ENCODE peak calls at places on chromosomes 12 and 14, in four cellular contexts. One of them, this sample, is unnamed.

GRCh38 chr14:89730692-89731091 is 223.8 kb downstream of the EFCAB11 start:
- DNase-seq in ovary: no peak
- DNase-seq in activated effector memory CD4-positive, alpha-beta T cell treated with Interleukin-2 at 50 U/mL for 16 hours: no peak
- DNase-seq in endothelial cell: no peak
- DNase-seq in this sample: no peak

GRCh38 chr14:99522457-99522891 is 41.3 kb downstream of the CCNK start:
- DNase-seq in endothelial cell: no peak
- DNase-seq in ovary: peak
- DNase-seq in activated effector memory CD4-positive, alpha-beta T cell treated with Interleukin-2 at 50 U/mL for 16 hours: no peak
- DNase-seq in this sample: no peak

GRCh38 chr14:32657081-32657480 is 281.6 kb upstream of the NPAS3 start:
- DNase-seq in activated effector memory CD4-positive, alpha-beta T cell treated with Interleukin-2 at 50 U/mL for 16 hours: no peak
- DNase-seq in ovary: no peak
- DNase-seq in endothelial cell: no peak
- DNase-seq in this sample: no peak

GRCh38 chr12:49553512-49554088 is 14.3 kb downstream of the MCRS1 start:
- DNase-seq in endothelial cell: no peak
- DNase-seq in ovary: no peak
- DNase-seq in activated effector memory CD4-positive, alpha-beta T cell treated with Interleukin-2 at 50 U/mL for 16 hours: no peak
- DNase-seq in this sample: no peak

GRCh38 chr14:81550001-81550642 is 16.5 kb upstream of the SEL1L start:
- DNase-seq in ovary: no peak
- DNase-seq in activated effector memory CD4-positive, alpha-beta T cell treated with Interleukin-2 at 50 U/mL for 16 hours: no peak
- DNase-seq in endothelial cell: no peak
- DNase-seq in this sample: no peak

GRCh38 chr14:99513946-99514551 is 32.8 kb downstream of the CCNK start:
- DNase-seq in endothelial cell: no peak
- DNase-seq in activated effector memory CD4-positive, alpha-beta T cell treated with Interleukin-2 at 50 U/mL for 16 hours: no peak
- DNase-seq in ovary: no peak
- DNase-seq in this sample: no peak

GRCh38 chr12:5254703-5255102 is 177.2 kb upstream of the NTF3 start:
- DNase-seq in ovary: no peak
- DNase-seq in endothelial cell: no peak
- DNase-seq in activated effector memory CD4-positive, alpha-beta T cell treated with Interleukin-2 at 50 U/mL for 16 hours: no peak
- DNase-seq in this sample: no peak

GRCh38 chr12:84355561-84355960 is 557.0 kb downstream of the SLC6A15 start:
- DNase-seq in ovary: no peak
- DNase-seq in endothelial cell: no peak
- DNase-seq in activated effector memory CD4-positive, alpha-beta T cell treated with Interleukin-2 at 50 U/mL for 16 hours: no peak
- DNase-seq in this sample: no peak

GRCh38 chr12:12467701-12468218 is 94.9 kb downstream of the DUSP16 start:
- DNase-seq in activated effector memory CD4-positive, alpha-beta T cell treated with Interleukin-2 at 50 U/mL for 16 hours: peak
- DNase-seq in ovary: peak
- DNase-seq in endothelial cell: no peak
- DNase-seq in this sample: no peak

GRCh38 chr14:95614335-95614734 is 71.9 kb upstream of the TCL1B start:
- DNase-seq in endothelial cell: no peak
- DNase-seq in activated effector memory CD4-positive, alpha-beta T cell treated with Interleukin-2 at 50 U/mL for 16 hours: no peak
- DNase-seq in ovary: no peak
- DNase-seq in this sample: no peak

GRCh38 chr12:47729233-47729632 is 3.9 kb upstream of the ENDOU start:
- DNase-seq in ovary: no peak
- DNase-seq in activated effector memory CD4-positive, alpha-beta T cell treated with Interleukin-2 at 50 U/mL for 16 hours: no peak
- DNase-seq in endothelial cell: no peak
- DNase-seq in this sample: no peak

GRCh38 chr12:39351153-39351552 is 91.8 kb downstream of the KIF21A start:
- DNase-seq in endothelial cell: no peak
- DNase-seq in activated effector memory CD4-positive, alpha-beta T cell treated with Interleukin-2 at 50 U/mL for 16 hours: no peak
- DNase-seq in ovary: no peak
- DNase-seq in this sample: no peak

GRCh38 chr12:67410667-67411067 is 141.5 kb downstream of the CAND1 start:
- DNase-seq in ovary: no peak
- DNase-seq in activated effector memory CD4-positive, alpha-beta T cell treated with Interleukin-2 at 50 U/mL for 16 hours: no peak
- DNase-seq in endothelial cell: no peak
- DNase-seq in this sample: no peak

GRCh38 chr12:120468271-120468845 is 1.2 kb downstream of the SRSF9 start:
- DNase-seq in activated effector memory CD4-positive, alpha-beta T cell treated with Interleukin-2 at 50 U/mL for 16 hours: no peak
- DNase-seq in ovary: peak
- DNase-seq in endothelial cell: peak
- DNase-seq in this sample: no peak

GRCh38 chr14:56878766-56879165 is 68.5 kb upstream of the OTX2 start:
- DNase-seq in ovary: no peak
- DNase-seq in endothelial cell: no peak
- DNase-seq in activated effector memory CD4-positive, alpha-beta T cell treated with Interleukin-2 at 50 U/mL for 16 hours: no peak
- DNase-seq in this sample: no peak

This sample was measured in naive thymus-derived CD8-positive, alpha-beta T cell.